ENCODE peak calls at places on chromosomes 6 and 20, in four cellular contexts. V, O, P and K are unnamed samples.

GRCh38 chr6:51574040-51574439 is 513.4 kb downstream of the PKHD1 start:
- DNase-seq in V (no peak), O (no peak), P (no peak), K (no peak)

GRCh38 chr6:26003102-26003694 is 40.6 kb downstream of the TRIM38 start:
- DNase-seq in V (peak), O (no peak), P (no peak), K (peak)

GRCh38 chr6:70221025-70221714 is 81.7 kb downstream of the COL9A1 start:
- DNase-seq in V (no peak), O (no peak), P (no peak), K (peak)

GRCh38 chr6:89970609-89971337 is 76.5 kb downstream of the GJA10 start:
- DNase-seq in V (no peak), O (no peak), P (no peak), K (peak)

GRCh38 chr6:11876934-11877433 is 98.4 kb upstream of the ADTRP start:
- DNase-seq in V (no peak), O (no peak), P (no peak), K (no peak)

GRCh38 chr6:162058281-162058875 is 669.2 kb downstream of the PRKN start:
- DNase-seq in V (no peak), O (no peak), P (no peak), K (peak)

GRCh38 chr6:71248306-71248705 is 40.3 kb upstream of the OGFRL1 start:
- DNase-seq in V (no peak), O (no peak), P (no peak), K (no peak)

GRCh38 chr6:10300071-10300470 is 114.8 kb downstream of the TFAP2A start:
- DNase-seq in V (no peak), O (no peak), P (no peak), K (no peak)

GRCh38 chr20:17680128-17680835 is 1.8 kb downstream of the RRBP1 start:
- DNase-seq in V (no peak), O (no peak), P (peak), K (peak)

GRCh38 chr20:14687317-14687716 is 349.9 kb upstream of the FLRT3 start:
- DNase-seq in V (no peak), O (no peak), P (no peak), K (no peak)

GRCh38 chr6:131023834-131024504 is 39.1 kb downstream of the EPB41L2 start:
- DNase-seq in V (no peak), O (no peak), P (no peak), K (no peak)

GRCh38 chr20:48186915-48187314 is 401.6 kb upstream of the SULF2 start:
- DNase-seq in V (no peak), O (no peak), P (no peak), K (no peak)

GRCh38 chr20:51980277-51980676 is 178.0 kb upstream of the SALL4 start:
- DNase-seq in V (no peak), O (no peak), P (no peak), K (no peak)

GRCh38 chr6:125370343-125370742 is 68.6 kb upstream of the HDDC2 start:
- DNase-seq in V (no peak), O (no peak), P (no peak), K (no peak)

GRCh38 chr6:13522639-13523038 is 35.2 kb upstream of the GFOD1 start:
- DNase-seq in V (no peak), O (no peak), P (no peak), K (no peak)

GRCh38 chr6:137161975-137162374 is 11.5 kb downstream of the IL22RA2 start:
- DNase-seq in V (no peak), O (no peak), P (no peak), K (no peak)

GRCh38 chr20:50873518-50873959 is 57.7 kb downstream of the ADNP start:
- DNase-seq in V (no peak), O (no peak), P (no peak), K (no peak)

GRCh38 chr20:51469046-51469445 is 73.5 kb downstream of the NFATC2 start:
- DNase-seq in V (no peak), O (no peak), P (no peak), K (no peak)

GRCh38 chr20:13492001-13492480 is 146.7 kb downstream of the TASP1 start:
- DNase-seq in V (no peak), O (no peak), P (no peak), K (no peak)

GRCh38 chr6:90328004-90328403 is 31.4 kb upstream of the BACH2 start:
- DNase-seq in V (no peak), O (no peak), P (no peak), K (no peak)

GRCh38 chr6:144712541-144712940 is 427.4 kb downstream of the UTRN start:
- DNase-seq in V (no peak), O (no peak), P (no peak), K (no peak)

GRCh38 chr6:47034919-47035318 is 7.2 kb downstream of the ADGRF1 start:
- DNase-seq in V (no peak), O (no peak), P (no peak), K (no peak)